ENCODE peak calls at places on chromosomes 11 and 22, in six cellular contexts. One of them, this sample, is unnamed.

GRCh38 chr11:129458278-129458677 is 82.6 kb downstream of the BARX2 start:
- DNase-seq in NCI-H1092: no peak
- DNase-seq in Right ventricle myocardium superior: no peak
- DNase-seq in activated CD4-positive, alpha-beta T cell treated with anti-CD3 and anti-CD28 coated beads for 24 hours: no peak
- DNase-seq in amygdala: no peak
- DNase-seq in CD4-positive, CD25-positive, alpha-beta regulatory T cell: no peak
- DNase-seq in this sample: no peak

GRCh38 chr11:1694064-1694845 is 2.7 kb upstream of the KRTAP5-6 start:
- DNase-seq in CD4-positive, CD25-positive, alpha-beta regulatory T cell: peak; percentile 63
- DNase-seq in amygdala: peak; percentile 86
- DNase-seq in NCI-H1092: peak; percentile 65
- DNase-seq in activated CD4-positive, alpha-beta T cell treated with anti-CD3 and anti-CD28 coated beads for 24 hours: peak; percentile 78
- DNase-seq in Right ventricle myocardium superior: peak; percentile 93
- DNase-seq in this sample: peak; percentile 76

GRCh38 chr22:28976588-28976987 is 85.0 kb downstream of the C22orf31 start:
- DNase-seq in NCI-H1092: no peak
- DNase-seq in Right ventricle myocardium superior: no peak
- DNase-seq in activated CD4-positive, alpha-beta T cell treated with anti-CD3 and anti-CD28 coated beads for 24 hours: no peak
- DNase-seq in amygdala: no peak
- DNase-seq in CD4-positive, CD25-positive, alpha-beta regulatory T cell: no peak
- DNase-seq in this sample: no peak

GRCh38 chr11:35412285-35412684 is 7.1 kb downstream of the SLC1A2 start:
- DNase-seq in activated CD4-positive, alpha-beta T cell treated with anti-CD3 and anti-CD28 coated beads for 24 hours: no peak
- DNase-seq in NCI-H1092: peak; percentile 20
- DNase-seq in amygdala: no peak
- DNase-seq in CD4-positive, CD25-positive, alpha-beta regulatory T cell: no peak
- DNase-seq in Right ventricle myocardium superior: no peak
- DNase-seq in this sample: peak; percentile 41

GRCh38 chr11:1442163-1442562 is 44.4 kb downstream of the MOB2 start:
- DNase-seq in CD4-positive, CD25-positive, alpha-beta regulatory T cell: no peak
- DNase-seq in Right ventricle myocardium superior: no peak
- DNase-seq in activated CD4-positive, alpha-beta T cell treated with anti-CD3 and anti-CD28 coated beads for 24 hours: no peak
- DNase-seq in amygdala: no peak
- DNase-seq in NCI-H1092: no peak
- DNase-seq in this sample: no peak

GRCh38 chr11:44946268-44946667 is 4.4 kb downstream of the TP53I11 start:
- DNase-seq in Right ventricle myocardium superior: peak; percentile 92
- DNase-seq in CD4-positive, CD25-positive, alpha-beta regulatory T cell: no peak
- DNase-seq in activated CD4-positive, alpha-beta T cell treated with anti-CD3 and anti-CD28 coated beads for 24 hours: no peak
- DNase-seq in NCI-H1092: no peak
- DNase-seq in amygdala: peak; percentile 23
- DNase-seq in this sample: no peak

GRCh38 chr22:45376703-45377102 is 36.7 kb downstream of the SMC1B start:
- DNase-seq in CD4-positive, CD25-positive, alpha-beta regulatory T cell: no peak
- DNase-seq in NCI-H1092: no peak
- DNase-seq in Right ventricle myocardium superior: peak; percentile 49
- DNase-seq in amygdala: no peak
- DNase-seq in activated CD4-positive, alpha-beta T cell treated with anti-CD3 and anti-CD28 coated beads for 24 hours: no peak
- DNase-seq in this sample: no peak

GRCh38 chr11:45152740-45153595 is 6.5 kb downstream of the PRDM11 start:
- DNase-seq in NCI-H1092: no peak
- DNase-seq in Right ventricle myocardium superior: no peak
- DNase-seq in activated CD4-positive, alpha-beta T cell treated with anti-CD3 and anti-CD28 coated beads for 24 hours: no peak
- DNase-seq in amygdala: no peak
- DNase-seq in CD4-positive, CD25-positive, alpha-beta regulatory T cell: no peak
- DNase-seq in this sample: no peak

GRCh38 chr11:79110308-79110707 is 330.5 kb downstream of the TENM4 start:
- DNase-seq in amygdala: no peak
- DNase-seq in CD4-positive, CD25-positive, alpha-beta regulatory T cell: no peak
- DNase-seq in Right ventricle myocardium superior: no peak
- DNase-seq in NCI-H1092: no peak
- DNase-seq in activated CD4-positive, alpha-beta T cell treated with anti-CD3 and anti-CD28 coated beads for 24 hours: no peak
- DNase-seq in this sample: no peak

GRCh38 chr11:103959279-103959930 is 77.0 kb upstream of the DDI1 start:
- DNase-seq in amygdala: no peak
- DNase-seq in NCI-H1092: no peak
- DNase-seq in activated CD4-positive, alpha-beta T cell treated with anti-CD3 and anti-CD28 coated beads for 24 hours: no peak
- DNase-seq in CD4-positive, CD25-positive, alpha-beta regulatory T cell: no peak
- DNase-seq in Right ventricle myocardium superior: no peak
- DNase-seq in this sample: no peak

GRCh38 chr11:131681875-131682274 is 311.5 kb downstream of the NTM start:
- DNase-seq in NCI-H1092: no peak
- DNase-seq in Right ventricle myocardium superior: no peak
- DNase-seq in CD4-positive, CD25-positive, alpha-beta regulatory T cell: no peak
- DNase-seq in activated CD4-positive, alpha-beta T cell treated with anti-CD3 and anti-CD28 coated beads for 24 hours: no peak
- DNase-seq in amygdala: no peak
- DNase-seq in this sample: no peak

This sample was measured in NCI-H2227 treated with DMSO at 0.1 percent for 48 hours.